ENCODE peak calls at places on chromosomes 4 and X, in four cellular contexts. J is K562, H is WTC11, L is HepG2. F is an unnamed sample.

GRCh38 chrX:13069771-13070410 is 25.5 kb upstream of the FAM9C start:
- DNase-seq in H (no peak), J (no peak), L (no peak), F (no peak)

GRCh38 chr4:104365618-104366017 is 129.1 kb downstream of the CXXC4 start:
- DNase-seq in J (no peak), L (no peak), H (no peak), F (no peak)

GRCh38 chr4:23036921-23037495 is 344.3 kb downstream of the GBA3 start:
- DNase-seq in L (no peak), J (no peak), H (no peak), F (no peak)

GRCh38 chr4:185256444-185256843 is 47.0 kb downstream of the SNX25 start:
- DNase-seq in H (no peak), L (no peak), J (no peak), F (no peak)

GRCh38 chrX:48083212-48083611 is 11.8 kb upstream of the ZNF630 start:
- DNase-seq in L (peak; percentile 6), H (peak; percentile 41), J (peak; percentile 57), F (peak; percentile 72)

GRCh38 chr4:119550857-119551532 is 77.6 kb downstream of the PDE5A start:
- DNase-seq in L (no peak), H (peak; percentile 18), J (no peak), F (peak; percentile 22)

GRCh38 chrX:127782904-127783303 is 269.3 kb downstream of the ACTRT1 start:
- DNase-seq in L (no peak), H (no peak), J (no peak), F (no peak)

GRCh38 chrX:63934791-63935190 is 149.8 kb upstream of the ARHGEF9 start:
- DNase-seq in H (peak; percentile 12), J (no peak), L (no peak), F (no peak)

GRCh38 chr4:139961344-139961948 is 192.5 kb downstream of the MAML3 start:
- DNase-seq in L (no peak), J (no peak), H (no peak), F (no peak)

GRCh38 chr4:61443813-61444510 is 243.8 kb downstream of the ADGRL3 start:
- DNase-seq in H (no peak), L (peak; percentile 7), J (no peak), F (no peak)

GRCh38 chr4:188092824-188093223 is 16.6 kb downstream of the TRIML2 start:
- DNase-seq in J (no peak), H (no peak), L (no peak), F (no peak)

GRCh38 chr4:147707892-147708672 is 23.8 kb upstream of the ARHGAP10 start:
- DNase-seq in L (peak; percentile 19), J (peak; percentile 40), H (peak; percentile 38), F (peak; percentile 41)

GRCh38 chr4:151942971-151943370 is 182.2 kb upstream of the GATB start:
- DNase-seq in H (no peak), L (no peak), J (no peak), F (no peak)

GRCh38 chr4:137532869-137533236 is 559 bp upstream of the PCDH18 start:
- DNase-seq in J (no peak), H (no peak), L (no peak), F (no peak)

GRCh38 chrX:21989415-21989814 is 42.7 kb upstream of the PHEX start:
- DNase-seq in H (no peak), J (no peak), L (no peak), F (no peak)

GRCh38 chrX:2589186-2590020 is 88.6 kb upstream of the DHRSX start:
- DNase-seq in L (no peak), J (no peak), H (no peak), F (no peak)

GRCh38 chr4:41362647-41363383 is 106.1 kb downstream of the UCHL1 start:
- DNase-seq in L (no peak), J (no peak), H (peak; percentile 72), F (no peak)
- TF ChIP-seq ELF4 in L (no peak), J (no peak), H (no peak), F (no peak)

DNA sequence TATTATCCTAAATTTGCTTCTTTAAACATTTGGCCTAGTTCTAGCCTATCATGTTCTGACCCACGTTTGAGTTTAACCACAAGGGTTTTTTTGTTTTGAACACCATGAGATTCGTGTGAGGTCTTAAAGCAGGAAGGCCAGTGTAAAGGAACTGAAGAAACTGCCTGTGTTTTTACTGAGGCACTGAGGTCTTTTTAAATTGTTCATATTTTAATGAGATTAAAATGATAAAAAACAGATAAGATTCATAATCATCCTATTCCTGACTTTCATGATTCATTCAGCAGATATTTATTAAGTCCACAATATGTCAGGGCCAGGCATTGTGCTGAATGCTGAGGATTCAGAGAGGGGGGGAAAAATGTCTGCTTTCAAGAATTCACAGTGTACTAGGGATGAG is 3.2 kb downstream of the RPS6KA3 start:
- DNase-seq in J (no peak), L (no peak), H (no peak), F (no peak)
- TF ChIP-seq ELF4 in J (no peak), L (no peak), H (no peak), F (no peak)

DNA sequence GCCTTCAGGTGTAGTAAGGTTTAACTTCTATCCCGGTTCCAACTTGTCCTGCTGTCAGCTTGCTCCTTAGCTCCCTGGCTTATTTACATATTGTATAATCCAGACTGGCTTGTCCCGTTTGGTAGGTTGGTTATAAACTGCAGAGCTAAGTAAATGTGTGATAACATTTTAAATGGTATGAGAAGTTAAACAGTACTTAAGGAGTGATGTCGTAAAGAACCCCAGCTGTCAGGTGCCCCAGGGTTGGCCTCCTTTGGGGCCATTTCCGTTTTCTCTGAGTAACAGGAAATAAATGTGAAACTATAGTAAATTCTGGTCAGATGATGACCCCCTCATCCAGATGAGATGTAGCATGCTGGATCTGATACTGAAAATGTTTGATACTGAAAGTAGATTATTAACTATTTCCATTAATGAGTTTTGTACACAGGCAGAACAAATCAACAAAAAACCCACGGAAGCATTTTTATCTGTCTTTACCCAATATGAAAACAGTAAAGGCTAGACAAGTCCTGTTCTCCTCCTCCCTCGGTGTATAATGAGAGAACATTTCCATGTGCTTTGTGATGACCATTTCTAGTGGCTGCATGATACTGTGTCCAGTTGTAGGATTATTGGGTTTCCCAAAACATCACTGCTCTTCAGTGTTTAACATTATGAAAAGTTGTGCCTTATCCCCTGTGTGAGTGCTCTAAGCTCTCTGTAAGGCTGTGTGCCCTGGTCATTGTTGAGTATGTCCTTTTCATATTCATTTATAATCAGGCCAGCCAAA is 22.4 kb downstream of the GAB1 start:
- DNase-seq in H (no peak), L (no peak), J (no peak), F (no peak)
- TF ChIP-seq ELF4 in H (no peak), L (no peak), J (no peak), F (no peak)

DNA sequence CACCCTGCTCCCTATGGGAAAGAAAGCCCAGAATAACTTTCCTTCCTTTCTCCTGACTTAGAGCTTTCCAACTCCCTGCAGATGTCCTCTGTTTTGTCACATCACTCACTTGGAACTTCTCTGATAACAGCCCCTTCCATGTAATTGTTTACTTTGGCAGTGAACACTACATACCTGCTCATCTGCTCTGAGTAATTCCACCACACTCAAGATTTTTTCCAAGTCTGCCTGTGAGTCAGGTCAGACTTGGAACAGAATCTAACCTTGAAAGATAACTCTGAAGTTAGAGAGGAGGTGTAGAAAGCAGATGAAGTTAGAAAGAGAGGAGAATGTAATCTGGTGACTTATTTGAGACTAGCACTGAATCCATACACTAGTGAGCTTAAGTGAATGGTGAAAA is 7.4 kb downstream of the MAGEB10 start:
- DNase-seq in H (no peak), L (no peak), J (no peak), F (no peak)
- TF ChIP-seq ELF4 in H (no peak), L (no peak), J (no peak), F (no peak)

DNA sequence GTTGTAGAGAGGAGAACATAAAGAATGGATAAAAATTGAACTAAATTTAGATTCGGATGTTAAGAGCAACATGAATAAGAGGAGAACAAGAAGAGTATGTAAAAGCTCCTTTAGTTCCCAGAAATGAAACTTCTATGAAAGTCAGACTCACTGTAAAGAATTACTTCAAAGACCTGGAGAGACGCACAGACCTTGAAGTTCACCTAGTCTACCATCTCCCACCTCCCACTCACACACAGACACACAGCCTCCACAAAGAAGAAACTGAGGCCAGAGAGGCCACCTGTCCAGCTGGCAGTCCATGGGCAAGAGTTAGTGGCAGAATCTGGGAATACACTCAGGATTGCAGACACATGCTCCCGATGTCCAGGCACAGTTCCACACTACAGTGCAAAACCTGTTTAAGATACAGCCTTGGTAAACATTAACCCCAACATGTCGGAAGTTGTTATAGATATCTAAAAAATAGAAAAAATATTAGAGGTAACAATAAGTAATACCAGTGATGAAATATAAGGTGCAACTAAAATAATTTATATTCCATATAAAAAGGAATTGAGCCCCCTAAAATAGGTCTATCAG is 288.8 kb downstream of the INPP4B start:
- DNase-seq in H (no peak), L (no peak), J (no peak), F (no peak)
- TF ChIP-seq ELF4 in H (no peak), L (no peak), J (no peak), F (no peak)

GRCh38 chr4:99087887-99088484 is 602 bp downstream of the ADH5 start:
- DNase-seq in J (no peak), L (peak; percentile 48), H (peak; percentile 12), F (peak; percentile 31)
- TF ChIP-seq ELF4 in J (no peak), L (no peak), H (no peak), F (no peak)

GRCh38 chrX:455199-455598 is 68.5 kb upstream of the PPP2R3B start:
- DNase-seq in J (no peak), H (no peak), L (no peak), F (no peak)

GRCh38 chrX:458631-459061 is 71.9 kb upstream of the PPP2R3B start:
- DNase-seq in H (no peak), J (no peak), L (no peak), F (no peak)

GRCh38 chrX:456925-457768 is 70.4 kb upstream of the PPP2R3B start:
- DNase-seq in J (no peak), H (no peak), L (no peak), F (no peak)

GRCh38 chrX:456146-456545 is 69.4 kb upstream of the PPP2R3B start:
- DNase-seq in H (no peak), L (no peak), J (no peak), F (no peak)

GRCh38 chrX:455673-456072 is 69.0 kb upstream of the PPP2R3B start:
- DNase-seq in L (no peak), J (no peak), H (no peak), F (no peak)
- TF ChIP-seq ELF4 in L (no peak), J (no peak), H (no peak), F (no peak)

GRCh38 chrX:80432441-80432840 is 12.2 kb downstream of the TENT5D start:
- DNase-seq in J (no peak), H (no peak), L (no peak), F (no peak)
- TF ChIP-seq ELF4 in J (no peak), H (no peak), L (no peak), F (no peak)

GRCh38 chr4:113101669-113102068 is 52.2 kb downstream of the ANK2 start:
- DNase-seq in L (peak; percentile 3), H (no peak), J (no peak), F (no peak)

GRCh38 chr4:113109106-113109740 is 59.8 kb downstream of the ANK2 start:
- DNase-seq in H (no peak), J (no peak), L (peak; percentile 46), F (no peak)

GRCh38 chr4:113103556-113103955 is 54.1 kb downstream of the ANK2 start:
- DNase-seq in J (no peak), H (no peak), L (no peak), F (no peak)

GRCh38 chr4:113106076-113106475 is 56.6 kb downstream of the ANK2 start:
- DNase-seq in J (no peak), H (no peak), L (peak; percentile 59), F (peak; percentile 17)
- TF ChIP-seq ELF4 in J (no peak), H (no peak), L (no peak), F (no peak)

F was measured in HEK293T.